ENCODE peak calls at places on chromosomes 3 and 15, in ten cellular contexts. F is pancreas, D is Calu3, T is cardiac fibroblast, K is endothelial cell, S is MM.1S, H is lower leg skin, Z is dorsolateral prefrontal cortex, C is A549, X is fibroblast of pulmonary artery. V is an unnamed sample.

GRCh38 chr15:89662893-89663673 is 7.8 kb upstream of the KIF7 start:
- DNase-seq in S (no peak), D (peak; percentile 82), Z (no peak), C (no peak), K (peak; percentile 32), X (peak; percentile 95), T (peak; percentile 94), H (peak; percentile 90), F (no peak), V (no peak)

GRCh38 chr15:45921978-45922377 is 287.1 kb downstream of the SQOR start:
- DNase-seq in F (no peak), T (no peak), X (no peak), H (no peak), C (no peak), S (no peak), D (no peak), K (no peak), Z (no peak), V (no peak)

GRCh38 chr3:129501630-129502029 is 26.8 kb upstream of the RHO start:
- DNase-seq in Z (no peak), X (no peak), F (no peak), C (no peak), H (no peak), D (no peak), S (no peak), K (no peak), T (no peak), V (no peak)

GRCh38 chr15:79050977-79051376 is 39.6 kb downstream of the RASGRF1 start:
- DNase-seq in X (no peak), D (no peak), H (no peak), Z (no peak), F (no peak), T (no peak), S (no peak), K (no peak), C (no peak), V (no peak)

GRCh38 chr3:120173056-120173675 is 78.9 kb upstream of the GSK3B start:
- DNase-seq in S (no peak), T (peak; percentile 24), F (no peak), Z (no peak), C (no peak), D (no peak), K (no peak), H (no peak), X (no peak), V (no peak)

GRCh38 chr3:177995006-177995732 is 541.1 kb upstream of the KCNMB2 start:
- DNase-seq in S (no peak), K (no peak), Z (no peak), D (no peak), T (peak; percentile 50), X (peak; percentile 41), F (no peak), H (no peak), C (no peak), V (no peak)

GRCh38 chr3:14248849-14249523 is 70.4 kb downstream of the LSM3 start:
- DNase-seq in C (no peak), K (no peak), X (no peak), D (no peak), Z (peak; percentile 46), S (no peak), H (no peak), F (no peak), T (no peak), V (no peak)

GRCh38 chr3:191051037-191051436 is 148.0 kb upstream of the OSTN start:
- DNase-seq in T (peak; percentile 57), C (no peak), F (no peak), D (no peak), S (peak; percentile 64), K (no peak), H (no peak), Z (no peak), X (peak; percentile 49), V (no peak)

GRCh38 chr3:124428372-124429128 is 301.7 kb upstream of the UMPS start:
- DNase-seq in H (no peak), Z (no peak), T (no peak), S (no peak), X (no peak), C (no peak), D (no peak), K (no peak), F (no peak), V (no peak)

GRCh38 chr3:152400912-152401311 is 132.2 kb downstream of the MBNL1 start:
- DNase-seq in Z (no peak), X (peak; percentile 44), D (no peak), C (no peak), S (no peak), F (no peak), H (no peak), K (no peak), T (peak; percentile 77), V (no peak)

GRCh38 chr3:25520926-25521559 is 93.0 kb downstream of the RARB start:
- DNase-seq in Z (no peak), X (no peak), K (no peak), C (no peak), H (no peak), T (no peak), S (no peak), D (no peak), F (no peak), V (no peak)

GRCh38 chr15:33735143-33735542 is 233.2 kb upstream of the CHRM5 start:
- DNase-seq in D (no peak), T (no peak), K (no peak), H (no peak), X (no peak), F (no peak), Z (no peak), S (no peak), C (no peak), V (no peak)

GRCh38 chr3:40523781-40524180 is 979 bp upstream of the ZNF621 start:
- DNase-seq in H (no peak), D (no peak), F (no peak), X (no peak), S (no peak), T (peak; percentile 2), K (no peak), Z (no peak), C (no peak), V (no peak)

GRCh38 chr3:52246264-52246620 is 683 bp downstream of the PPM1M start:
- DNase-seq in D (no peak), T (no peak), H (no peak), F (no peak), Z (no peak), X (no peak), S (no peak), K (no peak), C (no peak), V (no peak)

GRCh38 chr3:183085634-183086390 is 13.5 kb downstream of the MCCC1 start:
- DNase-seq in Z (no peak), K (peak; percentile 35), X (peak; percentile 27), C (no peak), S (no peak), T (peak; percentile 59), D (peak; percentile 45), H (no peak), F (no peak), V (no peak)
- TF ChIP-seq CTCF in Z (peak; percentile 36), K (peak; percentile 68), X (peak; percentile 37), C (peak; percentile 24), S (peak; percentile 65), T (peak; percentile 58), D (peak; percentile 52), H (no peak), F (no peak), V (peak; percentile 24)

GRCh38 chr3:50158747-50159146 is 3.6 kb downstream of the SEMA3F start:
- DNase-seq in H (no peak), T (no peak), X (no peak), S (no peak), K (no peak), Z (no peak), D (no peak), C (no peak), F (no peak), V (no peak)
- TF ChIP-seq CTCF in H (no peak), T (no peak), X (no peak), S (no peak), K (no peak), Z (no peak), D (no peak), C (no peak), F (no peak), V (no peak)

DNA sequence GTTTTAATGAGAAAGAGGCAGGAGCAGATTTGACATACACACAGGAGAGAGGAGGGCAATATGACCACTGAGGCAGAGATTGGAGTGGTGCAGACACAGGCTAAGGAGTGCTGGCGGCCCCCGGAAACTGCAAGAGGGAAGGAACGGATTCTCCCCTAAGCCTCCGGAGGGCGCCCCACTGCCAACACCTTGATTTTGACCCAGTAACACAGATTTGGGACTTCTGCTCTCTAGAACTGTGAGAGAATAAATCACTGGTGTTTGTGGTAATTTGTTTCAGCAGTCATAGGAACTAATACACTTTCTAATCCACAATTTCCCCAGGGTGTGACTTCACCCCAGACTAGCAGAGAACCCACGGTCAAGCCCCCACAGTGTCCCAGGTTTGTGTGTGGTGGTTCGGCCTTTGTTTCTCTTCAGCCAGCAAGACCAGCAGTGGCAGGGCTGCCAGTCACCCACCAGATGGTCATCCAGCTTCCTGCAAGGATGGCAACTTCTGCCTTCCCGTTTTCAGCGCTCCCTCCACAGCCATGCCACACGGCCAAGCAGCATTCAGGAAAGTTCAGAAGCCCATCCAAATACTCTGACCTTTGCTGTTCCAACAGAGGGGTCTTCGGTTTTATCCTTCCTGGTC is 23.6 kb upstream of the TSPAN3 start:
- DNase-seq in H (no peak), C (no peak), K (no peak), S (no peak), Z (no peak), X (no peak), D (no peak), F (no peak), T (no peak), V (no peak)
- TF ChIP-seq CTCF in H (no peak), C (no peak), K (no peak), S (peak; percentile 25), Z (no peak), X (peak; percentile 10), D (no peak), F (no peak), T (peak; percentile 39), V (peak; percentile 17)

DNA sequence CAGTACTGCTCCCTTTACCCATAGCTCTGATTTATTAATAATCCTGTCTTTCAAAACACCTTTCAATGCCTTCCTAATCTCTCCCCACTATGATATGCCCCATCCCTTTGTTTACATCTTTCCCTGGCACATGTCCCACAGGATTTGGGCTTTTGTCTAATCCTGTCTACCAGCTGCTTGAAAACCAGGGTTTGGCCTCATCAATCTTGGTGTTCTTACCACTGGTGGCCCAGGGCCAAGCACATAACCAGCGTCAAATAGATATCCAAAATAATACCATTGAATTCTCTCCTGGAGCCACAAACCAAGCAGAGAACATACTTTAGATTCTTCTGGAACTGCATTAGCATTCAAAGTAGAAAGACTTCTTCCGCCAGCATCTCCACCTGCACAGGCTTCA is 104.8 kb upstream of the PPP2R3A start:
- DNase-seq in D (no peak), C (no peak), X (no peak), T (no peak), F (no peak), Z (no peak), K (no peak), H (no peak), S (no peak), V (no peak)
- TF ChIP-seq CTCF in D (no peak), C (no peak), X (no peak), T (no peak), F (no peak), Z (no peak), K (no peak), H (no peak), S (no peak), V (no peak)